ENCODE peak calls at places on chromosomes 1 and 21, in ten cellular contexts. R is chondrocyte; E is CD8-positive, alpha-beta T cell; A is Panc1; O is activated CD8-positive, alpha-beta T cell treated with anti-CD3 and anti-CD28 coated beads for 36 hours; S is lower leg skin; Y is neural crest cell; U is fibroblast of the aortic adventitia; W is heart right ventricle; D is breast epithelium. M is an unnamed sample.

GRCh38 chr1:193533883-193534282 is 347.5 kb upstream of the B3GALT2 start:
- DNase-seq in U (no peak), D (no peak), S (no peak), E (no peak), R (no peak), Y (no peak), A (no peak), W (no peak), O (no peak), M (no peak)

GRCh38 chr21:14273736-14274538 is 58.0 kb downstream of the RBM11 start:
- DNase-seq in S (no peak), W (peak), Y (no peak), E (no peak), A (no peak), O (no peak), D (peak), U (no peak), R (peak), M (no peak)

GRCh38 chr1:237041795-237042466 is at the start of gene RYR2:
- DNase-seq in E (no peak), Y (peak), S (no peak), U (no peak), D (no peak), W (no peak), R (peak), A (no peak), O (peak), M (no peak)

GRCh38 chr1:53409695-53410094 is 49.5 kb upstream of the DMRTB1 start:
- DNase-seq in Y (no peak), S (no peak), R (no peak), O (no peak), W (no peak), U (no peak), E (no peak), D (no peak), A (no peak), M (no peak)

GRCh38 chr1:164659621-164660414 is 100.8 kb downstream of the PBX1 start:
- DNase-seq in S (peak), Y (no peak), D (peak), O (no peak), W (no peak), U (no peak), A (no peak), E (no peak), R (no peak), M (no peak)

GRCh38 chr1:96309783-96310182 is 411.8 kb upstream of the PTBP2 start:
- DNase-seq in D (no peak), E (no peak), Y (no peak), W (no peak), R (no peak), A (no peak), U (peak), S (peak), O (no peak), M (peak)

GRCh38 chr21:42175110-42175710 is 43.7 kb upstream of the ABCG1 start:
- DNase-seq in O (no peak), U (no peak), S (no peak), E (no peak), A (no peak), Y (no peak), W (no peak), D (no peak), R (no peak), M (no peak)

GRCh38 chr21:39082656-39083376 is 100.4 kb downstream of the PSMG1 start:
- DNase-seq in D (no peak), E (no peak), Y (no peak), O (no peak), S (no peak), W (no peak), R (no peak), A (no peak), U (no peak), M (no peak)

GRCh38 chr1:115632251-115633026 is 9.3 kb upstream of the VANGL1 start:
- DNase-seq in A (no peak), E (no peak), O (no peak), U (no peak), Y (no peak), W (no peak), S (no peak), D (no peak), R (no peak), M (no peak)

GRCh38 chr1:29538586-29538985 is 302.3 kb downstream of the PTPRU start:
- DNase-seq in R (no peak), D (no peak), S (no peak), A (no peak), E (no peak), U (no peak), Y (no peak), W (no peak), O (no peak), M (no peak)

GRCh38 chr1:116362050-116362449 is 11.0 kb upstream of the ATP1A1 start:
- DNase-seq in D (no peak), R (no peak), E (no peak), U (no peak), O (no peak), Y (no peak), S (no peak), W (no peak), A (no peak), M (no peak)

GRCh38 chr1:115668579-115668978 is 26.8 kb downstream of the VANGL1 start:
- DNase-seq in S (no peak), D (no peak), W (no peak), Y (no peak), E (no peak), U (no peak), A (no peak), R (no peak), O (no peak), M (peak)

GRCh38 chr1:152044386-152044785 is 7.6 kb upstream of the S100A11 start:
- DNase-seq in Y (no peak), O (no peak), D (no peak), W (no peak), A (no peak), R (no peak), E (no peak), S (no peak), U (peak), M (no peak)

GRCh38 chr21:45698493-45698947 is 55.0 kb downstream of the PCBP3 start:
- DNase-seq in O (peak), D (no peak), Y (no peak), S (peak), E (no peak), W (peak), R (no peak), A (no peak), U (peak), M (peak)

GRCh38 chr1:224592636-224593579 is 23.2 kb upstream of the CNIH3 start:
- DNase-seq in D (peak), E (no peak), O (no peak), A (no peak), R (no peak), U (peak), W (no peak), S (no peak), Y (no peak), M (peak)

GRCh38 chr1:206144605-206145004 is 27.4 kb upstream of the AVPR1B start:
- DNase-seq in D (no peak), R (no peak), A (no peak), S (no peak), Y (no peak), U (no peak), E (no peak), O (no peak), W (no peak), M (no peak)

GRCh38 chr1:117658676-117659075 is 52.8 kb downstream of the TENT5C start:
- DNase-seq in S (no peak), O (peak), A (no peak), U (no peak), Y (no peak), W (no peak), E (peak), D (no peak), R (no peak), M (no peak)

GRCh38 chr1:235397733-235398132 is 30.5 kb downstream of the TBCE start:
- DNase-seq in A (no peak), D (no peak), S (no peak), W (no peak), E (no peak), U (peak), R (no peak), Y (no peak), O (no peak), M (peak)

GRCh38 chr1:86502721-86503430 is 34.1 kb downstream of the CLCA1 start:
- DNase-seq in R (no peak), E (no peak), S (peak), Y (no peak), D (no peak), O (peak), W (peak), U (peak), A (no peak), M (no peak)

GRCh38 chr1:90000934-90001676 is 6.2 kb downstream of the ZNF326 start:
- DNase-seq in S (no peak), O (no peak), W (no peak), E (no peak), R (no peak), Y (no peak), D (no peak), A (no peak), U (no peak), M (no peak)

GRCh38 chr1:222095606-222096475 is 354.0 kb upstream of the DUSP10 start:
- DNase-seq in A (peak), Y (peak), R (no peak), U (no peak), E (peak), D (no peak), S (no peak), O (peak), W (peak), M (no peak)

GRCh38 chr1:21781971-21782867 is 730 bp downstream of the USP48 start:
- DNase-seq in A (no peak), U (peak), Y (peak), W (peak), R (no peak), O (peak), S (peak), E (peak), D (peak), M (peak)
- TF ChIP-seq CTCF in A (no peak), U (peak), Y (no peak), W (no peak), R (peak), O (no peak), S (no peak), E (no peak), D (no peak), M (peak)

GRCh38 chr1:232610187-232610901 is 19.6 kb downstream of the SIPA1L2 start:
- DNase-seq in D (no peak), Y (no peak), W (no peak), A (no peak), R (no peak), S (no peak), E (no peak), U (no peak), O (no peak), M (no peak)
- TF ChIP-seq CTCF in D (no peak), Y (no peak), W (no peak), A (no peak), R (no peak), S (no peak), E (no peak), U (no peak), O (no peak), M (no peak)

GRCh38 chr1:182198006-182198605 is 136.6 kb upstream of the ZNF648 start:
- DNase-seq in A (no peak), E (no peak), D (no peak), R (no peak), S (no peak), U (peak), W (no peak), O (no peak), Y (no peak), M (peak)
- TF ChIP-seq CTCF in A (peak), E (no peak), D (no peak), R (peak), S (no peak), U (no peak), W (no peak), O (no peak), Y (peak), M (peak)

DNA sequence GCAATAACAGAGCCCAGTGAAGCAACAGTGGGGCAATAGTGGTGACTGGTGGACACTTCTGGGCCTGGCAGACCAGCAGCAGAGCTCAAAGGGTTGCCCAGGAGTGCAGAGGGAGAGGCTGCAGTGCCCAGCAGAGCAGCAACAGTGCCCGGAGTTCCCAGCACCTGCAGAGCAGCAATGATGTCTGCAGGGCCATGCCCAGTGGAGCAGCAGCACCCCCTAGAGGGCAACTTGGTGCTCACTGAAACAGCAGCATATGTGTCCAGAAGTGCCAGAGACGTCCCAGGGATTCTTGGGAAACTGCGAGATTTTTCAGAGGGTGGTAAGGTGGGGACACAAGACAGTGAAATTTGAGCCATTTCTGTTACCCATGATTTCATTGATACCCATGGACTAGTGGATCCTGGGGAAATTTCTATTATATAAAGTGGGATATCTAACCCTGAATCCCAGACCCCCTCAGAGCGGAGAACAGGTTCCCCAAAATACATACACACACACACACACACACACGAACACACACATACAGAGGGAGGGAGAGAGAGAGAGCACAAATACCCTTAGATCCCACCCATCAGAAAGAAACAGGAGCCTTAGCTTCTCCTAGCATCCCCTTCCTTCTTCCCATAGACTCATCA is 156.9 kb upstream of the GJB5 start:
- DNase-seq in R (no peak), W (peak), A (peak), S (peak), O (peak), D (peak), E (peak), U (peak), Y (peak), M (peak)
- TF ChIP-seq CTCF in R (peak), W (peak), A (peak), S (no peak), O (peak), D (peak), E (no peak), U (peak), Y (peak), M (peak)